ENCODE peak calls at places on chromosomes 7 and 10, in six cellular contexts. K, G, M, C, O and Q are unnamed samples.

GRCh38 chr7:108407674-108408073 is 48.6 kb downstream of the NRCAM start:
- DNase-seq in K (no peak), G (no peak), M (no peak), C (no peak), O (no peak), Q (no peak)

GRCh38 chr10:44967596-44967995 is 8.0 kb downstream of the RASSF4 start:
- DNase-seq in K (no peak), G (no peak), M (no peak), C (no peak), O (peak), Q (no peak)

GRCh38 chr10:69356187-69356586 is 60.5 kb downstream of the TACR2 start:
- DNase-seq in K (no peak), G (no peak), M (no peak), C (no peak), O (no peak), Q (no peak)

GRCh38 chr7:42605800-42606199 is 306.1 kb downstream of the C7orf25 start:
- DNase-seq in K (no peak), G (no peak), M (no peak), C (no peak), O (no peak), Q (no peak)

GRCh38 chr10:127441350-127442219 is 107.5 kb upstream of the NPS start:
- DNase-seq in K (no peak), G (no peak), M (no peak), C (no peak), O (no peak), Q (no peak)

GRCh38 chr7:68925241-68925640 is 673.0 kb upstream of the AUTS2 start:
- DNase-seq in K (no peak), G (no peak), M (no peak), C (no peak), O (no peak), Q (no peak)

GRCh38 chr10:89283174-89283987 is 18.5 kb upstream of the IFIT2 start:
- DNase-seq in K (no peak), G (no peak), M (no peak), C (no peak), O (no peak), Q (no peak)

GRCh38 chr7:156115582-156115981 is 303.3 kb upstream of the SHH start:
- DNase-seq in K (no peak), G (no peak), M (no peak), C (no peak), O (no peak), Q (no peak)

GRCh38 chr7:39089194-39089593 is 111.5 kb downstream of the POU6F2 start:
- DNase-seq in K (no peak), G (no peak), M (no peak), C (no peak), O (no peak), Q (no peak)

GRCh38 chr7:43700059-43700501 is 29.2 kb downstream of the COA1 start:
- DNase-seq in K (no peak), G (peak), M (no peak), C (no peak), O (no peak), Q (no peak)

GRCh38 chr10:95297402-95297801 is 6.6 kb upstream of the PDLIM1 start:
- DNase-seq in K (no peak), G (no peak), M (no peak), C (peak), O (no peak), Q (no peak)

GRCh38 chr10:50375051-50375452 is 123.7 kb upstream of the ASAH2 start:
- DNase-seq in K (no peak), G (no peak), M (no peak), C (no peak), O (no peak), Q (no peak)

GRCh38 chr7:14687777-14688176 is 214.8 kb downstream of the DGKB start:
- DNase-seq in K (no peak), G (peak), M (no peak), C (no peak), O (no peak), Q (no peak)

GRCh38 chr10:132142396-132143161 is 44.2 kb upstream of the DPYSL4 start:
- DNase-seq in K (peak), G (peak), M (peak), C (peak), O (no peak), Q (peak)

GRCh38 chr7:50782376-50783208 is at the start of gene GRB10:
- DNase-seq in K (peak), G (no peak), M (peak), C (no peak), O (no peak), Q (no peak)
- TF ChIP-seq CTCF in K (no peak), G (peak), M (no peak), C (no peak), O (no peak), Q (no peak)

GRCh38 chr7:31887006-31887405 is 183.2 kb downstream of the PDE1C start:
- DNase-seq in K (no peak), G (no peak), M (no peak), C (no peak), O (no peak), Q (no peak)

GRCh38 chr7:31878875-31879274 is 191.3 kb downstream of the PDE1C start:
- DNase-seq in K (no peak), G (no peak), M (no peak), C (no peak), O (no peak), Q (no peak)

GRCh38 chr7:31883761-31884164 is 186.4 kb downstream of the PDE1C start:
- DNase-seq in K (no peak), G (peak), M (no peak), C (peak), O (no peak), Q (no peak)

GRCh38 chr7:31885160-31885559 is 185.0 kb downstream of the PDE1C start:
- DNase-seq in K (no peak), G (no peak), M (no peak), C (no peak), O (no peak), Q (no peak)

GRCh38 chr7:31882187-31882586 is 188.0 kb downstream of the PDE1C start:
- DNase-seq in K (no peak), G (no peak), M (no peak), C (no peak), O (no peak), Q (no peak)
- TF ChIP-seq CTCF in K (no peak), G (no peak), M (no peak), C (no peak), O (no peak), Q (no peak)

DNA sequence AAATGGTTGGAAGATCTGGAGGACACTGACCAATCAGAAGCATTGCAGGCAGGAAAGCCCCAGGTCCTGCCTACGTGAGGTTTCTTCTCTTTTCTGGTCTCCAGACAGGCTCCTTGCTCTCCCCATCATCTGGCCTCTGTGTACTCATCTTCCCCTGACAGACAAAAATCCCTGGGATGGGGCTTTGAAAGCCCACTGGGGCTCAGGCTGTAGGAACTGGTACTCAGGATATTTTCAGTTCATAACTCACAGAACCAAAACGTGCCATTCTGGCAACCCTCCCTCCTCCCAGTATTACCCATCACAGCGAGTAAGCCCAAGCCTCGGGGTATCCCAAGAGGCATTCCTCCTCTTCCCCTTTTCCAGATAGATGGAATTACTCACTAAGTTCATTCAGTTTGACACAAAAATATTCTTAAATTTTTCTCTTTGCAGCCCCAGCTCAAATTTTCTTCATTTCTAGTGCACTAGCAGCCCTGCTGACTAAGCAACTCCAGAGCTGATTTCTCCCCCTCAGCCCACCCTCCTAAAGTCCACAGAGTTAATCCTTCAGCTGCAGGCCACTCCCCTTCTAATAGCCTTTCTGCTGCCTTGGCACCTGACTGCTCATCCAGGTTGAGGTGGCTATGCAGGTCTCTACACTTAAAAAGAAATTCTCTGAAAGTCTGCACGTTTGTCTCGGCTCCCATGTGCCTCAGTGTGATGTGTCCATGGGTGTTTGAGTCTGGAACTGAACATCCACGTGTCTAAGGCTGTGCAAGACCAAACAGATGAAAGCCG is 331.3 kb downstream of the CCSER2 start:
- DNase-seq in K (no peak), G (no peak), M (no peak), C (no peak), O (no peak), Q (no peak)
- TF ChIP-seq CTCF in K (no peak), G (no peak), M (no peak), C (no peak), O (no peak), Q (no peak)

GRCh38 chr7:55261386-55261770 is 103.8 kb upstream of the LANCL2 start:
- DNase-seq in K (no peak), G (no peak), M (no peak), C (no peak), O (no peak), Q (no peak)

GRCh38 chr7:55260671-55261385 is 104.3 kb upstream of the LANCL2 start:
- DNase-seq in K (no peak), G (no peak), M (no peak), C (no peak), O (no peak), Q (no peak)

GRCh38 chr7:55271069-55271468 is 94.1 kb upstream of the LANCL2 start:
- DNase-seq in K (no peak), G (no peak), M (no peak), C (peak), O (no peak), Q (no peak)

GRCh38 chr7:55266243-55266642 is 98.9 kb upstream of the LANCL2 start:
- DNase-seq in K (no peak), G (no peak), M (no peak), C (no peak), O (no peak), Q (no peak)

DNA sequence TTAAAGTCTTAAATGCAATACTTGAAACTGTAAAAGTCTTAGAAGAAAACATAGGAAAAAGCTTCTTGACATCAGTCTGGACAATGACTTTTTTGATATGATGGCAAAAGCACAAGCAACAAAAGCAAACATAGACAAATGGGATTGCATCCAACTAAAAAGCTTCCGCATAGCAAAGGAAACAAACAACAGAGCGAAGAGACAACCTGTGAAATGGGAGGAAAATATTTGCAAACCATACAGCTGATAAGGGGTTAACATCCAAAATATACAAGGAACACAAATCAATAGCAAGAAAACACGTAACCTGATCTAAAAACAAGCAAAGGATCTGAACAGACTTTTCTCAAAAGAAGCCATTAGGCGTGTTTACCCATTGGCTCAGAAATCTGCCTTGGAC is 99.3 kb upstream of the LANCL2 start:
- DNase-seq in K (no peak), G (no peak), M (no peak), C (no peak), O (no peak), Q (no peak)
- TF ChIP-seq CTCF in K (no peak), G (no peak), M (no peak), C (no peak), O (no peak), Q (no peak)

GRCh38 chr10:51397695-51398094 is 301.7 kb downstream of the CSTF2T start:
- DNase-seq in K (peak), G (peak), M (no peak), C (no peak), O (no peak), Q (no peak)
- TF ChIP-seq CTCF in K (peak), G (peak), M (no peak), C (no peak), O (no peak), Q (no peak)

DNA sequence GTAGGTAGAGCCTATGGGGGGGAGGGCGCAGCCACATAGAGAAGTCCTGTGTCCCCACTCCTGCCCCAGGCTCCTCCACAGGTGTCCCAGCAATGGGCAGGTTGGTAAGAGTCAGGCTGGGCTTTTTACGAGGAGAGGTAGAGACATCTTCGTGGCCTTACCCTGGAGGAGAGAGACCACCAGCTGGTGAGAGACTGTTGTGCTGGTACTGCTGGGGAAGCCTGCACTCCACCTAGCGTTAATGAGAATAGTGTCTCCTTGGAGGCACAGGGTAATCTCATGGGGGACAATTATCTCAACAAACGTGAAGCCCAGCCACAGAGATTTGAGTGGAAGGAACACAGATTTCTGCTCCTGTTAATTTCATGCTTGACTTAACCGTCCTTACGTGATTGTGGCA is 29.5 kb upstream of the RASGEF1A start:
- DNase-seq in K (no peak), G (no peak), M (no peak), C (no peak), O (no peak), Q (no peak)
- TF ChIP-seq CTCF in K (no peak), G (no peak), M (no peak), C (no peak), O (no peak), Q (no peak)

GRCh38 chr7:8035647-8036518 is 67.3 kb downstream of the GLCCI1 start:
- DNase-seq in K (no peak), G (no peak), M (no peak), C (no peak), O (no peak), Q (no peak)
- TF ChIP-seq CTCF in K (peak), G (peak), M (peak), C (no peak), O (no peak), Q (peak)

GRCh38 chr7:150944066-150945042 is 33.8 kb downstream of the KCNH2 start:
- DNase-seq in K (no peak), G (peak), M (peak), C (no peak), O (peak), Q (no peak)
- TF ChIP-seq CTCF in K (no peak), G (no peak), M (no peak), C (no peak), O (no peak), Q (no peak)

GRCh38 chr7:22116451-22117027 is 170.8 kb upstream of the CDCA7L start:
- DNase-seq in K (no peak), G (no peak), M (no peak), C (no peak), O (peak), Q (no peak)
- TF ChIP-seq CTCF in K (no peak), G (no peak), M (no peak), C (no peak), O (no peak), Q (no peak)